ENCODE peak calls at places on chromosomes 13 and 19, in four cellular contexts. One of them, this sample, is unnamed. For H3K4me1 and H3K36me3, the result is how much of the 10 kb centered on the place peaks cover.

GRCh38 chr13:109509154-109509905 is 277.1 kb downstream of the IRS2 start:
- DNase-seq in Caco-2: peak
- DNase-seq in ovary: no peak
- DNase-seq in CD8-positive, alpha-beta memory T cell: no peak
- DNase-seq in this sample: no peak

GRCh38 chr19:11067356-11068113 is 21.7 kb upstream of the LDLR start:
- DNase-seq in Caco-2: no peak
- DNase-seq in CD8-positive, alpha-beta memory T cell: no peak
- DNase-seq in ovary: no peak
- DNase-seq in this sample: no peak

GRCh38 chr19:19554074-19555023 is 16.3 kb downstream of the CILP2 start:
- DNase-seq in ovary: no peak
- DNase-seq in CD8-positive, alpha-beta memory T cell: peak
- DNase-seq in Caco-2: peak
- DNase-seq in this sample: peak

GRCh38 chr13:93193682-93194081 is 32.9 kb upstream of the GPC6 start:
- DNase-seq in CD8-positive, alpha-beta memory T cell: no peak
- DNase-seq in ovary: no peak
- DNase-seq in Caco-2: no peak
- DNase-seq in this sample: no peak

GRCh38 chr13:112773601-112774447 is 84.0 kb downstream of the ATP11A start:
- DNase-seq in ovary: no peak
- DNase-seq in Caco-2: no peak
- DNase-seq in CD8-positive, alpha-beta memory T cell: no peak
- DNase-seq in this sample: no peak

GRCh38 chr13:61316647-61317046 is 99.0 kb downstream of the PCDH20 start:
- DNase-seq in ovary: no peak
- DNase-seq in Caco-2: no peak
- DNase-seq in CD8-positive, alpha-beta memory T cell: no peak
- DNase-seq in this sample: no peak

GRCh38 chr19:33622505-33622808 is 704 bp downstream of the CHST8 start:
- DNase-seq in ovary: no peak
- DNase-seq in Caco-2: no peak
- DNase-seq in CD8-positive, alpha-beta memory T cell: no peak
- DNase-seq in this sample: peak

GRCh38 chr13:44523176-44524017 is 52.7 kb downstream of the TSC22D1 start:
- DNase-seq in ovary: no peak
- DNase-seq in CD8-positive, alpha-beta memory T cell: no peak
- DNase-seq in Caco-2: peak
- DNase-seq in this sample: no peak

GRCh38 chr19:30255783-30256509 is 116.2 kb upstream of the ZNF536 start:
- DNase-seq in ovary: no peak
- DNase-seq in CD8-positive, alpha-beta memory T cell: no peak
- DNase-seq in Caco-2: no peak
- DNase-seq in this sample: no peak

GRCh38 chr19:57914517-57914916 is 1.9 kb downstream of the ZNF417 start:
- DNase-seq in CD8-positive, alpha-beta memory T cell: no peak
- DNase-seq in Caco-2: no peak
- DNase-seq in ovary: no peak
- DNase-seq in this sample: no peak

GRCh38 chr19:30090963-30091362 is 148.9 kb downstream of the URI1 start:
- DNase-seq in CD8-positive, alpha-beta memory T cell: no peak
- DNase-seq in Caco-2: no peak
- DNase-seq in ovary: no peak
- DNase-seq in this sample: no peak

GRCh38 chr13:34358811-34359513 is 541.0 kb downstream of the RFC3 start:
- DNase-seq in CD8-positive, alpha-beta memory T cell: no peak
- DNase-seq in Caco-2: no peak
- DNase-seq in ovary: no peak
- DNase-seq in this sample: no peak

GRCh38 chr13:113970810-113971470 is 2.9 kb downstream of the C13orf46 start:
- DNase-seq in ovary: no peak
- DNase-seq in CD8-positive, alpha-beta memory T cell: no peak
- DNase-seq in Caco-2: no peak
- DNase-seq in this sample: no peak

GRCh38 chr19:4181053-4181508 is 1.3 kb downstream of the SIRT6 start:
- DNase-seq in CD8-positive, alpha-beta memory T cell: no peak
- DNase-seq in ovary: no peak
- DNase-seq in Caco-2: no peak
- DNase-seq in this sample: no peak

GRCh38 chr19:40614595-40615411 is 13.6 kb downstream of the LTBP4 start:
- DNase-seq in CD8-positive, alpha-beta memory T cell: peak
- DNase-seq in ovary: peak
- DNase-seq in Caco-2: peak
- DNase-seq in this sample: peak

GRCh38 chr13:20654156-20654555 is 49.3 kb upstream of the IL17D start:
- DNase-seq in ovary: no peak
- DNase-seq in CD8-positive, alpha-beta memory T cell: no peak
- DNase-seq in Caco-2: no peak
- DNase-seq in this sample: no peak

GRCh38 chr13:42218576-42218975 is 53.4 kb upstream of the AKAP11 start:
- DNase-seq in CD8-positive, alpha-beta memory T cell: no peak
- DNase-seq in ovary: no peak
- DNase-seq in Caco-2: no peak
- DNase-seq in this sample: no peak

GRCh38 chr19:49553451-49554271 is 25.9 kb downstream of the RCN3 start:
- DNase-seq in ovary: no peak
- DNase-seq in CD8-positive, alpha-beta memory T cell: no peak
- DNase-seq in Caco-2: peak
- DNase-seq in this sample: no peak

GRCh38 chr13:60210510-60211065 is 46.9 kb upstream of the DIAPH3 start:
- DNase-seq in ovary: no peak
- DNase-seq in CD8-positive, alpha-beta memory T cell: no peak
- DNase-seq in Caco-2: no peak
- DNase-seq in this sample: no peak

GRCh38 chr19:491146-491741 is 5.0 kb upstream of the MADCAM1 start:
- DNase-seq in ovary: no peak
- DNase-seq in CD8-positive, alpha-beta memory T cell: no peak
- DNase-seq in Caco-2: no peak
- DNase-seq in this sample: peak

GRCh38 chr13:83503424-83503823 is 378.9 kb downstream of the SLITRK1 start:
- DNase-seq in CD8-positive, alpha-beta memory T cell: no peak
- DNase-seq in ovary: no peak
- DNase-seq in Caco-2: no peak
- DNase-seq in this sample: no peak

GRCh38 chr13:111491659-111492058 is 171.2 kb downstream of the TEX29 start:
- DNase-seq in ovary: no peak
- DNase-seq in CD8-positive, alpha-beta memory T cell: no peak
- DNase-seq in Caco-2: no peak
- DNase-seq in this sample: no peak

GRCh38 chr13:48561461-48562224 is 28.8 kb upstream of the RCBTB2 start:
- DNase-seq in CD8-positive, alpha-beta memory T cell: peak
- DNase-seq in Caco-2: no peak
- DNase-seq in ovary: no peak
- DNase-seq in this sample: no peak

GRCh38 chr13:52345048-52345447 is 60.9 kb downstream of the THSD1 start:
- DNase-seq in ovary: no peak
- DNase-seq in Caco-2: no peak
- DNase-seq in CD8-positive, alpha-beta memory T cell: no peak
- DNase-seq in this sample: no peak

GRCh38 chr19:49676136-49676689 is 858 bp upstream of the PRMT1 start:
- DNase-seq in CD8-positive, alpha-beta memory T cell: no peak
- DNase-seq in Caco-2: no peak
- DNase-seq in ovary: peak
- DNase-seq in this sample: no peak

GRCh38 chr13:32993109-32993508 is 23.1 kb upstream of the KL start:
- DNase-seq in ovary: no peak
- DNase-seq in CD8-positive, alpha-beta memory T cell: no peak
- DNase-seq in Caco-2: no peak
- DNase-seq in this sample: no peak

GRCh38 chr13:28597641-28598040 is 61.3 kb upstream of the POMP start:
- DNase-seq in Caco-2: no peak
- DNase-seq in CD8-positive, alpha-beta memory T cell: no peak
- DNase-seq in ovary: no peak
- DNase-seq in this sample: no peak

GRCh38 chr13:22235950-22236290 is 565.0 kb downstream of the FGF9 start:
- DNase-seq in ovary: peak
- DNase-seq in Caco-2: no peak
- DNase-seq in CD8-positive, alpha-beta memory T cell: no peak
- DNase-seq in this sample: no peak

GRCh38 chr19:49413348-49413747 is 9.9 kb downstream of the PTH2 start:
- DNase-seq in Caco-2: no peak
- DNase-seq in CD8-positive, alpha-beta memory T cell: no peak
- DNase-seq in ovary: no peak
- DNase-seq in this sample: no peak

GRCh38 chr13:113631341-113632095 is 26.5 kb downstream of the ATP4B start:
- DNase-seq in Caco-2: no peak
- DNase-seq in CD8-positive, alpha-beta memory T cell: no peak
- DNase-seq in ovary: no peak
- DNase-seq in this sample: no peak

DNA sequence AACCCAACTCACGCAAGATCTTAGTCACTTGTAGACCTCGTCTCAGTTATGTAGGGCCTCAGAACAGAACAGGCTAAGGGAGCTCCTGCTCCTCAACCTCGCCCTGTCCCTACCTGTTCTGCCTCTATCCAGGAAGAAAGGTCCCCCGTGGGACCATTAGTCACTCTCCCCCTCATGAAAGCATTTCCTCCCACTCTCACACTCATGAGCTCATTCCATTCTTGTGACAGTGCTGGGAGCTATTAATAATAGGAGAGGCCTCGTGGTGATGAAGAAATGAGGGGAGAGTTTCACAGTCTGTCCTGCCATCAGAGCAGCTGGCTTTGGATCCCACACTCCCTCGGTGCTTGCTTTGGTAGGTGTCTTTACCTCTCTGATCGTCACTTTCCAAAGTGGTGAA is 10.2 kb downstream of the PPP2R1A start:
- DNase-seq in ovary: peak
- DNase-seq in CD8-positive, alpha-beta memory T cell: no peak
- DNase-seq in Caco-2: no peak
- DNase-seq in this sample: no peak
- H3K4me1 ChIP-seq in ovary: under half
- H3K4me1 ChIP-seq in CD8-positive, alpha-beta memory T cell: under half
- H3K4me1 ChIP-seq in Caco-2: under half
- H3K4me1 ChIP-seq in this sample: under half

GRCh38 chr19:7078007-7078406 is 8.5 kb downstream of the ZNF557 start:
- DNase-seq in ovary: no peak
- DNase-seq in CD8-positive, alpha-beta memory T cell: no peak
- DNase-seq in Caco-2: no peak
- DNase-seq in this sample: no peak

GRCh38 chr19:7088999-7089398 is 19.5 kb downstream of the ZNF557 start:
- DNase-seq in ovary: no peak
- DNase-seq in CD8-positive, alpha-beta memory T cell: no peak
- DNase-seq in Caco-2: no peak
- DNase-seq in this sample: no peak

DNA sequence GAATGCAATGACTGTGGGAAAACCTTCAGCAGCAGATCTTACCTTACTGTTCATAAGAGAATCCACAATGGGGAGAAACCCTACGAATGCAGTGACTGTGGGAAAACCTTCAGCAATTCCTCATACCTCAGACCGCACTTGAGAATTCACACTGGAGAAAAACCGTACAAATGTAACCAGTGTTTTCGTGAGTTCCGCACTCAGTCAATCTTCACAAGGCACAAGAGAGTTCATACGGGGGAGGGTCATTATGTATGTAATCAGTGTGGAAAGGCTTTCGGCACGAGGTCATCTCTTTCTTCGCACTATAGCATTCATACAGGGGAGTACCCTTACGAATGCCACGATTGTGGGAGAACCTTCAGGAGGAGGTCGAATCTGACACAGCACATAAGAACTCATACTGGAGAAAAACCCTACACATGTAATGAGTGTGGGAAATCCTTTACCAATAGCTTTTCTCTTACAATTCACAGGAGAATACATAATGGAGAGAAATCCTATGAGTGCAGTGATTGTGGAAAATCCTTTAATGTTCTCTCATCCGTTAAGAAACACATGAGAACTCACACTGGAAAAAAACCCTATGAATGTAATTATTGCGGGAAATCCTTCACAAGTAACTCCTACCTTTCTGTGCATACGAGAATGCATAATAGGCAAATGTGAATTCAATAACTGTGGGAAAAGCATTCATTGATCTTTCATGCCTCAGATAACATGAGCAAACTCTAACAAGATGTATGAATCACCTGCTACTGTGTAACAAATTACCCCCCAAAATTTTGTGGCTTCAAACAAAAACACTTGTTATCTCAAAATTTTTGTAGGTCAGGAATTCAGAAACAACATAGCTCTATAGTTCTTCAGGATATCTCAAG is 13.8 kb downstream of the ZNF557 start:
- DNase-seq in Caco-2: no peak
- DNase-seq in CD8-positive, alpha-beta memory T cell: no peak
- DNase-seq in ovary: no peak
- DNase-seq in this sample: no peak
- H3K36me3 ChIP-seq in Caco-2: under half
- H3K36me3 ChIP-seq in CD8-positive, alpha-beta memory T cell: half or more
- H3K36me3 ChIP-seq in ovary: under half
- H3K36me3 ChIP-seq in this sample: half or more

DNA sequence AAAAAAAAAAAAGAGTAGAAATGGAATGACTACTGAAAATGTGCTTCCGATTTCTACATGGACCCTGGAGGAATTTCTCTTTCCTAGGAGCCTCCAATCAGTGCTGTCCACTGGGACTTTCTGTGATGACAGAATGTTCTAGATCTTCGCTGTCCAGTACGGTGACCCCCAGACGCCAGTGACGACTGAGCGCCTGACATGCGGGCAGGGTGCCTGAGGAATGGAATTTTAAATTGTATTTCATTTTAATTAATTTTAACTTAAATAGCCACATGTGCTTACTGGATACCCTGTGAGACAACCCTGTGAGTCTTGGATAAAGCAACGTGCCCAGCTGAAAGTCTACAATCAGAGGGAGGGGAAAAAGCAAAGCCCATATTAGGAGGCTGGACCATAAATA is 4.1 kb upstream of the TLE6 start:
- DNase-seq in ovary: no peak
- DNase-seq in Caco-2: no peak
- DNase-seq in CD8-positive, alpha-beta memory T cell: no peak
- DNase-seq in this sample: no peak
- H3K4me1 ChIP-seq in ovary: under half
- H3K4me1 ChIP-seq in Caco-2: under half
- H3K4me1 ChIP-seq in CD8-positive, alpha-beta memory T cell: under half
- H3K4me1 ChIP-seq in this sample: under half

GRCh38 chr19:18165794-18166544 is 7.6 kb upstream of the IFI30 start:
- DNase-seq in Caco-2: no peak
- DNase-seq in ovary: no peak
- DNase-seq in CD8-positive, alpha-beta memory T cell: no peak
- DNase-seq in this sample: no peak

GRCh38 chr19:18170714-18171255 is 2.8 kb upstream of the IFI30 start:
- DNase-seq in Caco-2: no peak
- DNase-seq in CD8-positive, alpha-beta memory T cell: no peak
- DNase-seq in ovary: peak
- DNase-seq in this sample: no peak

GRCh38 chr19:18167975-18168645 is 5.5 kb upstream of the IFI30 start:
- DNase-seq in Caco-2: peak
- DNase-seq in ovary: no peak
- DNase-seq in CD8-positive, alpha-beta memory T cell: peak
- DNase-seq in this sample: peak

GRCh38 chr19:18167011-18167410 is 6.6 kb upstream of the IFI30 start:
- DNase-seq in CD8-positive, alpha-beta memory T cell: no peak
- DNase-seq in Caco-2: no peak
- DNase-seq in ovary: no peak
- DNase-seq in this sample: no peak

GRCh38 chr19:18168673-18169381 is 4.8 kb upstream of the IFI30 start:
- DNase-seq in CD8-positive, alpha-beta memory T cell: no peak
- DNase-seq in Caco-2: no peak
- DNase-seq in ovary: no peak
- DNase-seq in this sample: no peak
- H3K36me3 ChIP-seq in CD8-positive, alpha-beta memory T cell: under half
- H3K36me3 ChIP-seq in Caco-2: under half
- H3K36me3 ChIP-seq in ovary: under half
- H3K36me3 ChIP-seq in this sample: under half